ENCODE peak calls at places on chromosomes 1 and 21, in eight cellular contexts. L, K, D, R, Y, O, A and F are unnamed samples.

GRCh38 chr1:29532741-29533140 is 296.4 kb downstream of the PTPRU start:
- DNase-seq in Y (no peak), A (no peak), L (no peak), R (no peak), O (no peak), K (no peak), D (no peak), F (no peak)

GRCh38 chr1:170012920-170013319 is 61.6 kb downstream of the KIFAP3 start:
- DNase-seq in A (no peak), D (no peak), O (no peak), Y (no peak), L (no peak), R (no peak), K (no peak), F (no peak)

GRCh38 chr1:5754079-5754431 is 238.2 kb downstream of the NPHP4 start:
- DNase-seq in D (no peak), L (no peak), A (no peak), O (no peak), K (no peak), Y (no peak), R (no peak), F (no peak)

GRCh38 chr1:16139473-16139962 is 16.4 kb downstream of the EPHA2 start:
- DNase-seq in D (no peak), A (no peak), O (no peak), Y (peak; percentile 99), R (no peak), K (no peak), L (no peak), F (peak; percentile 100)

GRCh38 chr21:15552914-15553491 is 176.8 kb upstream of the USP25 start:
- DNase-seq in K (no peak), D (no peak), O (no peak), L (no peak), Y (peak; percentile 7), R (no peak), A (no peak), F (no peak)

GRCh38 chr1:20442920-20443625 is 42.9 kb downstream of the CAMK2N1 start:
- DNase-seq in D (no peak), Y (no peak), K (peak; percentile 43), R (no peak), A (no peak), O (peak; percentile 71), L (no peak), F (no peak)

GRCh38 chr1:96464159-96464558 is 257.4 kb upstream of the PTBP2 start:
- DNase-seq in R (no peak), A (no peak), D (no peak), Y (no peak), O (no peak), K (no peak), L (no peak), F (no peak)

GRCh38 chr1:45557422-45557944 is 6.9 kb downstream of the AKR1A1 start:
- DNase-seq in L (no peak), K (no peak), D (no peak), Y (peak; percentile 29), R (no peak), O (no peak), A (no peak), F (no peak)

GRCh38 chr1:34928865-34929496 is 469 bp downstream of the DLGAP3 start:
- DNase-seq in Y (no peak), D (no peak), O (peak; percentile 82), A (no peak), K (no peak), L (no peak), R (no peak), F (no peak)

GRCh38 chr1:52707927-52708655 is 9.9 kb upstream of the COA7 start:
- DNase-seq in R (no peak), L (no peak), O (no peak), Y (peak; percentile 89), A (no peak), K (peak; percentile 76), D (peak; percentile 79), F (peak; percentile 58)

GRCh38 chr1:214952648-214953047 is 129.9 kb upstream of the KCNK2 start:
- DNase-seq in K (no peak), D (peak; percentile 37), Y (no peak), A (no peak), O (no peak), L (no peak), R (no peak), F (no peak)

GRCh38 chr1:221141059-221141458 is 261.8 kb downstream of the HLX start:
- DNase-seq in R (no peak), D (no peak), K (no peak), A (no peak), Y (no peak), L (no peak), O (no peak), F (peak; percentile 23)

GRCh38 chr21:15592271-15592860 is 137.4 kb upstream of the USP25 start:
- DNase-seq in Y (peak; percentile 36), A (no peak), K (no peak), O (peak; percentile 27), R (no peak), D (no peak), L (no peak), F (peak; percentile 10)

GRCh38 chr1:229204863-229205777 is 65.8 kb upstream of the RAB4A start:
- DNase-seq in Y (no peak), L (no peak), A (no peak), K (no peak), O (no peak), D (no peak), R (no peak), F (no peak)

GRCh38 chr1:32219022-32219421 is 3.1 kb downstream of the TMEM234 start:
- DNase-seq in A (no peak), Y (no peak), D (no peak), L (no peak), K (no peak), R (no peak), O (no peak), F (no peak)